ENCODE peak calls at places on chromosomes 4 and X, in seven cellular contexts. One of them, this sample, is unnamed.

GRCh38 chr4:2168469-2169319 is 73.2 kb downstream of the HAUS3 start:
- DNase-seq in A549: no peak
- DNase-seq in cardiac muscle cell: no peak
- DNase-seq in glutamatergic neuron: no peak
- DNase-seq in K562: no peak
- DNase-seq in kidney epithelial cell: no peak
- DNase-seq in lower leg skin: no peak
- DNase-seq in this sample: no peak

GRCh38 chr4:124953059-124953850 is 240.7 kb upstream of the ANKRD50 start:
- DNase-seq in A549: no peak
- DNase-seq in cardiac muscle cell: peak
- DNase-seq in glutamatergic neuron: no peak
- DNase-seq in K562: no peak
- DNase-seq in kidney epithelial cell: no peak
- DNase-seq in lower leg skin: no peak
- DNase-seq in this sample: no peak

GRCh38 chrX:54807524-54808108 is at the start of gene MAGED2:
- DNase-seq in A549: no peak
- DNase-seq in cardiac muscle cell: peak
- DNase-seq in glutamatergic neuron: peak
- DNase-seq in K562: peak
- DNase-seq in kidney epithelial cell: no peak
- DNase-seq in lower leg skin: no peak
- DNase-seq in this sample: peak

GRCh38 chr4:123977623-123978022 is 581.0 kb downstream of the SPRY1 start:
- DNase-seq in A549: no peak
- DNase-seq in cardiac muscle cell: no peak
- DNase-seq in glutamatergic neuron: no peak
- DNase-seq in K562: no peak
- DNase-seq in kidney epithelial cell: peak
- DNase-seq in lower leg skin: no peak
- DNase-seq in this sample: no peak

GRCh38 chr4:40915318-40916217 is 165.8 kb downstream of the NSUN7 start:
- DNase-seq in A549: no peak
- DNase-seq in cardiac muscle cell: no peak
- DNase-seq in glutamatergic neuron: no peak
- DNase-seq in K562: no peak
- DNase-seq in kidney epithelial cell: peak
- DNase-seq in lower leg skin: peak
- DNase-seq in this sample: no peak

GRCh38 chr4:151458148-151458547 is 49.2 kb downstream of the FHIP1A start:
- DNase-seq in A549: no peak
- DNase-seq in cardiac muscle cell: no peak
- DNase-seq in glutamatergic neuron: no peak
- DNase-seq in K562: no peak
- DNase-seq in kidney epithelial cell: no peak
- DNase-seq in lower leg skin: no peak
- DNase-seq in this sample: no peak

GRCh38 chr4:770022-770421 is 55.9 kb downstream of the CPLX1 start:
- DNase-seq in A549: no peak
- DNase-seq in cardiac muscle cell: no peak
- DNase-seq in glutamatergic neuron: no peak
- DNase-seq in K562: no peak
- DNase-seq in kidney epithelial cell: no peak
- DNase-seq in lower leg skin: no peak
- DNase-seq in this sample: no peak

GRCh38 chr4:68278045-68278444 is 32.6 kb upstream of the TMPRSS11B start:
- DNase-seq in A549: no peak
- DNase-seq in cardiac muscle cell: no peak
- DNase-seq in glutamatergic neuron: no peak
- DNase-seq in K562: no peak
- DNase-seq in kidney epithelial cell: no peak
- DNase-seq in lower leg skin: no peak
- DNase-seq in this sample: no peak

GRCh38 chr4:114980932-114981693 is 132.3 kb downstream of the NDST4 start:
- DNase-seq in A549: no peak
- DNase-seq in cardiac muscle cell: no peak
- DNase-seq in glutamatergic neuron: no peak
- DNase-seq in K562: no peak
- DNase-seq in kidney epithelial cell: no peak
- DNase-seq in lower leg skin: no peak
- DNase-seq in this sample: no peak

GRCh38 chr4:8820178-8821102 is 51.2 kb downstream of the HMX1 start:
- DNase-seq in A549: no peak
- DNase-seq in cardiac muscle cell: no peak
- DNase-seq in glutamatergic neuron: no peak
- DNase-seq in K562: no peak
- DNase-seq in kidney epithelial cell: no peak
- DNase-seq in lower leg skin: peak
- DNase-seq in this sample: no peak

GRCh38 chrX:153924149-153924861 is 1.8 kb downstream of the ARHGAP4 start:
- DNase-seq in A549: peak
- DNase-seq in cardiac muscle cell: peak
- DNase-seq in glutamatergic neuron: no peak
- DNase-seq in K562: no peak
- DNase-seq in kidney epithelial cell: no peak
- DNase-seq in lower leg skin: no peak
- DNase-seq in this sample: no peak

DNA sequence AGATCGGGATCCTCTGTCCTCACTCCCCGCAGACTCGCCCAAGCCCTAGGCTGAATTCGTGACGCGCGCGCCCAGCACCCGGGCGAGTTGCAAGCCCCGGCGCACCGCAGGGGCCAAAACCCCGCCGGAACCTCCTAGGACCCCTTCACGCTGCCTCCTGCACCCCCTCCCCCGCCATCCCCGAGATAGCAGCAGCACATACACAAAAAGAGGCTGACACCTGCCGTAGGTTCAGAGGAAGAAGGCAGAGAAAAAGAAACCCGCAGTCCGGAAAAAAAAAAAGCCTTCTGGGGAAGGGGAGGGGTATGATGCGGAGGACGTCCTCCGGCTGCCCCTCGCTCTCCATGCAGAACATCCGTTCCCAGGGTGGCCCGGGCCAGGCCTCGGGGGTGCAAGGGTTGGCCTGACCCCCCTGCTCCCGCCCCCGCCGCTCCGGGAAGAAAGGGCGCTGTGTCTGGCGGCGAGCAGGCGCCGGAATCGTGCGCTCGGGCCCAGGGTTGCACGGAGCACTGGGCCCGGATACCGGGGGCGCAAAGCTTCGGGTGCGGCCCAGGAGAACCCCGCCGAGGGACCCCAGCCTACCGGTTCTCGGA is 2.5 kb downstream of the NLGN4X start:
- DNase-seq in A549: no peak
- DNase-seq in cardiac muscle cell: no peak
- DNase-seq in glutamatergic neuron: peak
- DNase-seq in K562: no peak
- DNase-seq in kidney epithelial cell: no peak
- DNase-seq in lower leg skin: no peak
- DNase-seq in this sample: peak
- TF ChIP-seq CTCF in A549: no peak
- TF ChIP-seq CTCF in cardiac muscle cell: no peak
- TF ChIP-seq CTCF in glutamatergic neuron: no peak
- TF ChIP-seq CTCF in K562: no peak
- TF ChIP-seq CTCF in kidney epithelial cell: no peak
- TF ChIP-seq CTCF in lower leg skin: no peak
- TF ChIP-seq CTCF in this sample: no peak

GRCh38 chrX:45553417-45553816 is 352.7 kb upstream of the DIPK2B start:
- DNase-seq in A549: no peak
- DNase-seq in cardiac muscle cell: no peak
- DNase-seq in glutamatergic neuron: no peak
- DNase-seq in K562: no peak
- DNase-seq in kidney epithelial cell: no peak
- DNase-seq in lower leg skin: no peak
- DNase-seq in this sample: no peak

DNA sequence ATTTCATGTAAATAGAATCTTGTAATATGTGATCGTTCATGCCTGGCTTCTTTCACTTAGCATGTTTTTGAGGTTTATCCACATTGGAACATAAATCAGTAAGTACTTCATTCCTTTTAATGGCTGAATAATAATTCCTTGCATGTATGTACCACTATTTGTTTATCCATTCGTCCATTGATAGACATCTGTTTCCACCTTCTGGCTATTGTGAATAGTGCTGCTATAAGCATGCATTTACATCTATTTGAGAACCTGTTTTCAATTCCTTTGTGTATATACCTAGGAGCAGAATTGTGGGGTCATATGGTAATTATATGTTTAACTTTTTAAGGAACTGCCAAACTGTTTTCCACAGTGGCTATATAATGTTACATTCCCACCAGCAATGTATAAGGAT is 356.7 kb upstream of the DIPK2B start:
- DNase-seq in A549: no peak
- DNase-seq in cardiac muscle cell: peak
- DNase-seq in glutamatergic neuron: no peak
- DNase-seq in K562: no peak
- DNase-seq in kidney epithelial cell: no peak
- DNase-seq in lower leg skin: no peak
- DNase-seq in this sample: no peak
- TF ChIP-seq CTCF in A549: no peak
- TF ChIP-seq CTCF in cardiac muscle cell: peak
- TF ChIP-seq CTCF in glutamatergic neuron: no peak
- TF ChIP-seq CTCF in K562: no peak
- TF ChIP-seq CTCF in kidney epithelial cell: no peak
- TF ChIP-seq CTCF in lower leg skin: no peak
- TF ChIP-seq CTCF in this sample: no peak

GRCh38 chrX:75655627-75656026 is 129.4 kb downstream of the MAGEE2 start:
- DNase-seq in A549: no peak
- DNase-seq in cardiac muscle cell: no peak
- DNase-seq in glutamatergic neuron: no peak
- DNase-seq in K562: no peak
- DNase-seq in kidney epithelial cell: no peak
- DNase-seq in lower leg skin: no peak
- DNase-seq in this sample: no peak
- TF ChIP-seq CTCF in A549: no peak
- TF ChIP-seq CTCF in cardiac muscle cell: no peak
- TF ChIP-seq CTCF in glutamatergic neuron: no peak
- TF ChIP-seq CTCF in K562: no peak
- TF ChIP-seq CTCF in kidney epithelial cell: no peak
- TF ChIP-seq CTCF in lower leg skin: no peak
- TF ChIP-seq CTCF in this sample: no peak

GRCh38 chrX:131366387-131366786 is 77.3 kb upstream of the IGSF1 start:
- DNase-seq in A549: peak
- DNase-seq in cardiac muscle cell: no peak
- DNase-seq in glutamatergic neuron: no peak
- DNase-seq in K562: no peak
- DNase-seq in kidney epithelial cell: no peak
- DNase-seq in lower leg skin: no peak
- DNase-seq in this sample: no peak
- TF ChIP-seq CTCF in A549: no peak
- TF ChIP-seq CTCF in cardiac muscle cell: no peak
- TF ChIP-seq CTCF in glutamatergic neuron: no peak
- TF ChIP-seq CTCF in K562: no peak
- TF ChIP-seq CTCF in kidney epithelial cell: no peak
- TF ChIP-seq CTCF in lower leg skin: no peak
- TF ChIP-seq CTCF in this sample: peak

DNA sequence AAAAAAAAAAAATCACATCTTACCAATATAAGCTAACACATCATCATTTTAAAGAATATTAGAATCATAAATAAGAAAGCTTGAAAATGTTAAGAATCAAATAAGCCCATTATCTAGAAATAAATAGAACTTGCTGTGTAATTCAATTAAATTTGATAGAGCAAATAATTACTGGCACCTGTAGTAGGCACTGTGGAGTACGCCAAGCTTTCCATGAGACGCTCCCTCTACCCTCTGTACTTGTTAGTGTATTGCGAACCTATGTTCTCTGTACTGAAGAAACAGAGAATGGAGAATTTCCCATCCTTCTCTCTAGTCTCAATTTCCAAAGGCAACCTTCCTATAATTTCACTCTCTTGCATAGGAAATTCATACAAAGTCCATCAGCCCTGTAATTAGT is 61.7 kb upstream of the HAND2 start:
- DNase-seq in A549: no peak
- DNase-seq in cardiac muscle cell: no peak
- DNase-seq in glutamatergic neuron: no peak
- DNase-seq in K562: no peak
- DNase-seq in kidney epithelial cell: no peak
- DNase-seq in lower leg skin: no peak
- DNase-seq in this sample: no peak
- TF ChIP-seq CTCF in A549: no peak
- TF ChIP-seq CTCF in cardiac muscle cell: no peak
- TF ChIP-seq CTCF in glutamatergic neuron: no peak
- TF ChIP-seq CTCF in K562: peak
- TF ChIP-seq CTCF in kidney epithelial cell: no peak
- TF ChIP-seq CTCF in lower leg skin: no peak
- TF ChIP-seq CTCF in this sample: no peak

DNA sequence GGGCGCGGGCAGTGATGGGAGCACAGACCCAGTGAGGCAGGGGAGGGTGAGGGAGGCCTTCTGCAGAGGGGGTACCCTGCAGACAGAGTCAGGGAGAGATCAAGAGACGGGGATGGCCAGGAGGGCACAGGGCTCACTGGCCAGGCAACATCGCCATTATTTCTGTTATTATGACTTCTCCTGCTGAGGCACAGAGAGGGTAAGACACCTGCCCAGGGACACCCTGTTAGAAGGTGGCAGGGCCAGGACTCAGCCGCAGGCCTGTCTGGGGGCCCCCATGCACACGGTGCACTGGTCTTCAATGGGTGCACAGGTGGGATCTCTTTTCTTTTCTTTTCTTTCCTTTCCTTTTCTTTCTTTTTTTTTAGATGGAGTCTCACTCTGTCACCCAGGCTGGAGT is 15.8 kb downstream of the BLOC1S4 start:
- DNase-seq in A549: no peak
- DNase-seq in cardiac muscle cell: no peak
- DNase-seq in glutamatergic neuron: no peak
- DNase-seq in K562: no peak
- DNase-seq in kidney epithelial cell: no peak
- DNase-seq in lower leg skin: peak
- DNase-seq in this sample: no peak
- TF ChIP-seq CTCF in A549: no peak
- TF ChIP-seq CTCF in cardiac muscle cell: no peak
- TF ChIP-seq CTCF in glutamatergic neuron: no peak
- TF ChIP-seq CTCF in K562: no peak
- TF ChIP-seq CTCF in kidney epithelial cell: no peak
- TF ChIP-seq CTCF in lower leg skin: no peak
- TF ChIP-seq CTCF in this sample: no peak

DNA sequence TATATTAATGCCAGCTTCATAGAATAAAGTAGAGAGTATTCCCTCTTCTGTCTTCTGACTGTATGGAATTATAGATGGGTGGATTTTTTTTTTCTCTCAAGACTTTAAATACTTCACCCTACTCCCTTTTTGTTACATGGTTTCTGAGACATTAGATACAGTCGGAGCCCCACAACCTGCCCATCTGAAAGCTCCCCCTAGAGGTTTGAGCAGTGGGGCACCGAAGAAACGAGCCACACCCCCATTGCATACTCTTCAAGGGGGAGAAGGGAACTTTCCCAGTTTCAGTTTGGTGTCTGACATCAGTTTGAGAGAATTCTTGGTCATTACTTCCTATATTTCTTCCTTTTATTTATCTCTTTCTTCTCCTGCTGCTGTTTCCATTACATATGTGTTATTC is 437.6 kb upstream of the AGA start:
- DNase-seq in A549: peak
- DNase-seq in cardiac muscle cell: no peak
- DNase-seq in glutamatergic neuron: no peak
- DNase-seq in K562: no peak
- DNase-seq in kidney epithelial cell: no peak
- DNase-seq in lower leg skin: no peak
- DNase-seq in this sample: no peak
- TF ChIP-seq CTCF in A549: no peak
- TF ChIP-seq CTCF in cardiac muscle cell: no peak
- TF ChIP-seq CTCF in glutamatergic neuron: no peak
- TF ChIP-seq CTCF in K562: no peak
- TF ChIP-seq CTCF in kidney epithelial cell: no peak
- TF ChIP-seq CTCF in lower leg skin: no peak
- TF ChIP-seq CTCF in this sample: peak

GRCh38 chrX:40068048-40068447 is 29.7 kb downstream of the BCOR start:
- DNase-seq in A549: no peak
- DNase-seq in cardiac muscle cell: peak
- DNase-seq in glutamatergic neuron: no peak
- DNase-seq in K562: no peak
- DNase-seq in kidney epithelial cell: no peak
- DNase-seq in lower leg skin: no peak
- DNase-seq in this sample: no peak
- TF ChIP-seq CTCF in A549: no peak
- TF ChIP-seq CTCF in cardiac muscle cell: no peak
- TF ChIP-seq CTCF in glutamatergic neuron: no peak
- TF ChIP-seq CTCF in K562: no peak
- TF ChIP-seq CTCF in kidney epithelial cell: no peak
- TF ChIP-seq CTCF in lower leg skin: no peak
- TF ChIP-seq CTCF in this sample: no peak